ENCODE peak calls at places on chromosomes 16 and 17, in four cellular contexts. P is SK-MEL-5, V is T-helper 17 cell, E is amniotic epithelial cell. D is an unnamed sample.

GRCh38 chr16:28526201-28527099 is 12.3 kb downstream of the NUPR1 start:
- DNase-seq in P (no peak), V (no peak), E (no peak), D (no peak)

GRCh38 chr16:11129378-11129781 is 126.6 kb downstream of the SOCS1 start:
- DNase-seq in P (no peak), V (no peak), E (peak), D (no peak)

GRCh38 chr16:31414706-31415105 is 13.5 kb downstream of the COX6A2 start:
- DNase-seq in P (no peak), V (no peak), E (no peak), D (no peak)

GRCh38 chr17:30433514-30433913 is 43.7 kb upstream of the GOSR1 start:
- DNase-seq in P (no peak), V (no peak), E (peak), D (no peak)

GRCh38 chr16:1150511-1150982 is 2.4 kb upstream of the CACNA1H start:
- DNase-seq in P (peak), V (no peak), E (no peak), D (no peak)

GRCh38 chr16:4649744-4650442 is 25.3 kb downstream of the MGRN1 start:
- DNase-seq in P (no peak), V (no peak), E (no peak), D (no peak)

GRCh38 chr16:70157105-70157476 is 16.5 kb upstream of the CLEC18C start:
- DNase-seq in P (no peak), V (no peak), E (no peak), D (no peak)

GRCh38 chr17:9445424-9445823 is 130.2 kb downstream of the STX8 start:
- DNase-seq in P (no peak), V (no peak), E (no peak), D (no peak)

GRCh38 chr17:339193-340061 is 13.2 kb downstream of the RPH3AL start:
- DNase-seq in P (no peak), V (no peak), E (no peak), D (no peak)

GRCh38 chr17:49730078-49730786 is 22.5 kb upstream of the SLC35B1 start:
- DNase-seq in P (no peak), V (no peak), E (peak), D (peak)

D was measured in Right ventricle myocardium superior.